ENCODE peak calls at places on chromosomes 7 and 10, in eight cellular contexts. J is esophagus squamous epithelium, T is gastrocnemius medialis, X is K562, E is stomach, O is prostate gland, G is sigmoid colon, P is tibial nerve. U is an unnamed sample.
A peak's percentile ranks its signal among the peaks of the same experiment; 100 is the strongest.

GRCh38 chr7:76142861-76143260 is 58.8 kb upstream of the SRRM3 start:
- DNase-seq in X (peak; percentile 71), E (no peak), O (no peak), T (no peak), G (no peak), J (no peak), P (no peak), U (no peak)

GRCh38 chr10:123804716-123805115 is 86.9 kb downstream of the CPXM2 start:
- DNase-seq in E (no peak), T (no peak), O (no peak), G (no peak), J (no peak), X (no peak), P (no peak), U (no peak)

GRCh38 chr7:143385891-143386781 is 5.0 kb downstream of the ZYX start:
- DNase-seq in O (no peak), X (no peak), E (no peak), G (peak; percentile 77), T (no peak), P (no peak), J (no peak), U (no peak)

GRCh38 chr10:113454341-113455061 is 98.4 kb upstream of the HABP2 start:
- DNase-seq in G (peak; percentile 69), P (peak; percentile 55), O (peak; percentile 31), E (peak; percentile 67), J (no peak), X (peak; percentile 32), T (no peak), U (peak; percentile 23)

GRCh38 chr10:97025613-97026242 is 160.0 kb downstream of the SLIT1 start:
- DNase-seq in O (peak; percentile 50), X (peak; percentile 65), T (peak; percentile 82), P (peak; percentile 59), E (peak; percentile 73), J (no peak), G (peak; percentile 63), U (peak; percentile 30)

GRCh38 chr7:102814025-102814471 is 65.2 kb downstream of the FAM185A start:
- DNase-seq in E (no peak), X (no peak), O (no peak), P (no peak), J (no peak), T (no peak), G (no peak), U (no peak)

GRCh38 chr10:49298666-49298989 is 342 bp upstream of the C10orf71 start:
- DNase-seq in J (no peak), P (peak; percentile 28), G (peak; percentile 65), O (no peak), E (no peak), T (peak; percentile 90), X (peak; percentile 57), U (peak; percentile 20)

GRCh38 chr7:28207486-28208158 is 27.0 kb upstream of the JAZF1 start:
- DNase-seq in G (no peak), T (no peak), X (no peak), E (no peak), J (no peak), P (no peak), O (no peak), U (no peak)

GRCh38 chr7:106841896-106842390 is 23.1 kb upstream of the PIK3CG start:
- DNase-seq in O (no peak), P (no peak), G (no peak), J (no peak), T (no peak), X (no peak), E (no peak), U (no peak)

GRCh38 chr7:74008687-74009086 is 19.3 kb upstream of the ELN start:
- DNase-seq in G (no peak), X (no peak), J (no peak), P (no peak), E (no peak), T (no peak), O (no peak), U (no peak)

GRCh38 chr7:34361663-34362250 is 296.3 kb upstream of the NPSR1 start:
- DNase-seq in P (no peak), J (no peak), T (no peak), G (no peak), O (no peak), X (no peak), E (no peak), U (no peak)

GRCh38 chr10:11893749-11894278 is 70.7 kb downstream of the PROSER2 start:
- DNase-seq in T (no peak), O (no peak), G (no peak), X (no peak), P (no peak), E (no peak), J (no peak), U (no peak)

GRCh38 chr10:24952701-24953349 is 419 bp upstream of the PRTFDC1 start:
- DNase-seq in X (peak; percentile 64), T (no peak), O (peak; percentile 12), J (no peak), E (peak; percentile 45), G (peak; percentile 78), P (peak; percentile 35), U (peak; percentile 59)

GRCh38 chr7:115676080-115676479 is 354.5 kb downstream of the TFEC start:
- DNase-seq in X (peak; percentile 1), O (peak; percentile 27), E (no peak), J (no peak), T (no peak), G (peak; percentile 70), P (peak; percentile 9), U (no peak)
- TF ChIP-seq CTCF in X (no peak), O (no peak), E (no peak), J (no peak), T (no peak), G (no peak), P (no peak), U (no peak)

GRCh38 chr7:122307228-122307619 is 2.7 kb upstream of the FEZF1 start:
- DNase-seq in P (no peak), E (no peak), T (no peak), G (no peak), J (no peak), O (no peak), X (no peak), U (no peak)

GRCh38 chr7:122306320-122307227 is 2.0 kb upstream of the FEZF1 start:
- DNase-seq in J (no peak), G (no peak), X (no peak), T (no peak), O (no peak), E (no peak), P (no peak), U (no peak)

GRCh38 chr7:122304604-122304975 is at the start of gene FEZF1:
- DNase-seq in T (no peak), E (no peak), O (peak; percentile 58), J (no peak), P (no peak), G (no peak), X (no peak), U (no peak)

GRCh38 chr7:122304996-122305421 is 459 bp upstream of the FEZF1 start:
- DNase-seq in O (no peak), E (no peak), J (no peak), T (no peak), X (no peak), P (no peak), G (no peak), U (no peak)

GRCh38 chr7:122305475-122306319 is 1.1 kb upstream of the FEZF1 start:
- DNase-seq in T (no peak), G (no peak), P (no peak), O (no peak), J (no peak), X (no peak), E (no peak), U (no peak)
- H3K27ac ChIP-seq in T (no peak overlapping the region), G (no peak overlapping the region), P (no peak overlapping the region), O (no peak overlapping the region), J (no peak overlapping the region), X (no peak overlapping the region), E (no peak overlapping the region), U (no peak overlapping the region)

GRCh38 chr10:93465806-93466675 is 16.1 kb downstream of the MYOF start:
- DNase-seq in T (peak; percentile 83), G (peak; percentile 96), X (no peak), O (peak; percentile 95), J (no peak), E (peak; percentile 89), P (peak; percentile 68), U (peak; percentile 75)
- TF ChIP-seq POLR2A in T (no peak), G (no peak), X (no peak), O (peak; percentile 22), J (no peak), E (no peak), P (no peak), U (peak; percentile 13)

GRCh38 chr7:50629238-50629901 is 64.2 kb upstream of the DDC start:
- DNase-seq in G (no peak), O (no peak), P (no peak), X (no peak), T (peak; percentile 44), J (no peak), E (no peak), U (no peak)

GRCh38 chr7:50626286-50626685 is 61.1 kb upstream of the DDC start:
- DNase-seq in P (peak; percentile 1), O (no peak), X (no peak), T (no peak), G (no peak), E (no peak), J (no peak), U (no peak)

GRCh38 chr7:50626971-50627370 is 61.8 kb upstream of the DDC start:
- DNase-seq in E (no peak), G (no peak), J (no peak), X (no peak), O (no peak), T (no peak), P (no peak), U (no peak)

GRCh38 chr7:50627824-50628361 is 62.7 kb upstream of the DDC start:
- DNase-seq in P (no peak), T (no peak), X (no peak), J (no peak), O (no peak), G (no peak), E (no peak), U (no peak)

DNA sequence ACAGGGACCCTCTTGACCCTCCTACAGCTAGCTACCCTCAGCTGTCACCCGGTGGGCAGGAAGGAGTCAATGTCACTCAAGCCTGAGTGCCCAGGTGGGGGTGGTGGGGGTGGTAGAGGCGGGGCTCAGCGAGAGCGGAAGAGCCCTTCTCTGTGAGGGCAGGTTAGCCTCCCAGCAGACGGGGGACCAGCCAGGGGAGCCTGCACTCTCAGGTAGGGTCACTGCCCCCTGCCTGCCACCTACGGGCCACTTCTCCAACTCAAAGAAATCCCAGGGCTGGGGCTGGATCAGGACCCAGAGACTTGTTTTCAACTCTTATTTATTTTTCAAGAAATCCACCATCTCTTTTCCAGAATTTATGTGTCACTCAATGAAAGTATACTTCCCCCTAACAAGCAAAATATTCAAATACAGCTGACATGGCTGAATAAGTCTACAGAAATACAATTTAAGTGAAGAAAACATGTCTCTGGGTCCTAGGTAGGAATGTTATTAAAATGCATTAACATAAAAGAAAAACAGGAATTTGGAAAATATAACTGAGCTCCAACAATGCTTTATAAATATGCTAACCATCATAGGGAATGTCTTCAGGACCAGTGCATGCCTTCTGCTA is 63.4 kb upstream of the DDC start:
- DNase-seq in E (no peak), P (no peak), O (no peak), T (no peak), J (no peak), G (no peak), X (no peak), U (no peak)
- TF ChIP-seq CTCF in E (no peak), P (no peak), O (no peak), T (peak; percentile 31), J (no peak), G (no peak), X (no peak), U (no peak)